ENCODE peak calls at places on chromosomes 3 and 15, in ten cellular contexts. W, U, C, I, L, N, J, V, P and R are unnamed samples.

GRCh38 chr15:31200735-31201151 is 99.2 kb upstream of the TRPM1 start:
- DNase-seq in W (peak; percentile 56), U (peak; percentile 74), C (no peak), I (peak; percentile 89), L (no peak), N (peak; percentile 74), J (peak; percentile 38), V (peak; percentile 62), P (peak; percentile 21), R (peak; percentile 78)

GRCh38 chr3:52190294-52190841 is 7.6 kb upstream of the ALAS1 start:
- DNase-seq in W (no peak), U (peak; percentile 53), C (peak; percentile 80), I (no peak), L (no peak), N (no peak), J (no peak), V (no peak), P (no peak), R (no peak)

GRCh38 chr15:79872358-79873017 is 24.3 kb downstream of the MTHFS start:
- DNase-seq in W (no peak), U (no peak), C (no peak), I (peak; percentile 7), L (no peak), N (no peak), J (no peak), V (peak; percentile 31), P (peak; percentile 64), R (no peak)

GRCh38 chr15:42994546-42994945 is 74.0 kb upstream of the TTBK2 start:
- DNase-seq in W (no peak), U (no peak), C (no peak), I (no peak), L (no peak), N (no peak), J (no peak), V (no peak), P (no peak), R (no peak)

GRCh38 chr15:41124058-41124457 is 8.0 kb upstream of the INO80 start:
- DNase-seq in W (no peak), U (no peak), C (no peak), I (no peak), L (no peak), N (no peak), J (no peak), V (no peak), P (no peak), R (no peak)

GRCh38 chr3:71318459-71318827 is 265.1 kb downstream of the FOXP1 start:
- DNase-seq in W (no peak), U (no peak), C (no peak), I (no peak), L (no peak), N (no peak), J (no peak), V (no peak), P (no peak), R (no peak)

GRCh38 chr3:126522363-126522788 is 1.6 kb upstream of the CHST13 start:
- DNase-seq in W (peak; percentile 69), U (peak; percentile 54), C (peak; percentile 64), I (peak; percentile 72), L (peak; percentile 36), N (peak; percentile 59), J (peak; percentile 32), V (peak; percentile 48), P (peak; percentile 82), R (peak; percentile 87)

GRCh38 chr3:192062186-192062585 is 601.2 kb downstream of the PYDC2 start:
- DNase-seq in W (no peak), U (no peak), C (no peak), I (no peak), L (no peak), N (no peak), J (no peak), V (no peak), P (no peak), R (no peak)

GRCh38 chr3:194673761-194674160 is 1.8 kb upstream of the LSG1 start:
- DNase-seq in W (no peak), U (no peak), C (no peak), I (no peak), L (no peak), N (no peak), J (no peak), V (no peak), P (no peak), R (no peak)

GRCh38 chr3:99638244-99638948 is at the start of gene COL8A1:
- DNase-seq in W (no peak), U (peak; percentile 78), C (no peak), I (peak; percentile 62), L (no peak), N (peak; percentile 39), J (no peak), V (no peak), P (peak; percentile 19), R (peak; percentile 60)

GRCh38 chr3:18743761-18744160 is 318.6 kb upstream of the SATB1 start:
- DNase-seq in W (no peak), U (no peak), C (no peak), I (no peak), L (no peak), N (no peak), J (no peak), V (no peak), P (no peak), R (no peak)

GRCh38 chr3:137642305-137642704 is 121.8 kb upstream of the SOX14 start:
- DNase-seq in W (no peak), U (no peak), C (no peak), I (peak; percentile 19), L (no peak), N (no peak), J (no peak), V (no peak), P (no peak), R (no peak)

GRCh38 chr3:42693530-42693930 is 8.2 kb downstream of the KLHL40 start:
- DNase-seq in W (no peak), U (no peak), C (no peak), I (no peak), L (no peak), N (no peak), J (no peak), V (no peak), P (no peak), R (no peak)

GRCh38 chr15:93454788-93455187 is 365.8 kb upstream of the RGMA start:
- DNase-seq in W (no peak), U (no peak), C (no peak), I (no peak), L (no peak), N (no peak), J (no peak), V (no peak), P (no peak), R (no peak)

GRCh38 chr15:85311647-85312046 is 68.8 kb upstream of the AKAP13 start:
- DNase-seq in W (no peak), U (no peak), C (no peak), I (no peak), L (no peak), N (no peak), J (no peak), V (no peak), P (no peak), R (no peak)